ENCODE peak calls at places on chromosomes 1 and 21, in six cellular contexts. A is mammary epithelial cell, T is fibroblast of lung, X is left ventricle myocardium inferior, B is brain microvascular endothelial cell, Y is tibial artery. J is an unnamed sample.

GRCh38 chr1:18661404-18662285 is 31.0 kb downstream of the PAX7 start:
- DNase-seq in B (no peak), T (no peak), X (no peak), Y (no peak), A (no peak), J (no peak)

GRCh38 chr1:84407524-84408318 is 9.4 kb downstream of the DNASE2B start:
- DNase-seq in T (no peak), X (no peak), A (no peak), Y (no peak), B (no peak), J (no peak)

GRCh38 chr1:66258404-66259105 is 275.4 kb upstream of the SGIP1 start:
- DNase-seq in B (no peak), A (no peak), Y (no peak), T (no peak), X (no peak), J (no peak)

GRCh38 chr1:36109041-36109679 is 15.9 kb downstream of the COL8A2 start:
- DNase-seq in Y (no peak), A (peak), T (peak), X (no peak), B (peak), J (peak)

GRCh38 chr1:183622884-183623785 is 12.4 kb downstream of the ARPC5 start:
- DNase-seq in Y (no peak), A (peak), X (peak), B (peak), T (peak), J (peak)

GRCh38 chr1:154213274-154213673 is 7.1 kb upstream of the CFAP141 start:
- DNase-seq in T (peak), B (peak), Y (no peak), X (no peak), A (peak), J (no peak)

GRCh38 chr21:45908536-45909237 is 72.9 kb upstream of the COL6A1 start:
- DNase-seq in Y (no peak), T (no peak), X (no peak), B (no peak), A (no peak), J (no peak)

GRCh38 chr1:167294528-167294927 is 73.8 kb downstream of the POU2F1 start:
- DNase-seq in A (peak), Y (no peak), X (no peak), T (peak), B (no peak), J (no peak)

GRCh38 chr1:178690496-178690895 is 34.5 kb upstream of the RALGPS2 start:
- DNase-seq in T (no peak), X (no peak), B (no peak), Y (no peak), A (no peak), J (no peak)

GRCh38 chr1:2594641-2595131 is 8.1 kb downstream of the PRXL2B start:
- DNase-seq in X (no peak), A (no peak), Y (no peak), B (no peak), T (no peak), J (no peak)

GRCh38 chr1:54551891-54552290 is 3.9 kb downstream of the ACOT11 start:
- DNase-seq in X (no peak), T (no peak), A (no peak), B (no peak), Y (no peak), J (no peak)

GRCh38 chr1:185676969-185677368 is 57.2 kb upstream of the HMCN1 start:
- DNase-seq in X (no peak), Y (no peak), A (no peak), T (no peak), B (no peak), J (no peak)

GRCh38 chr1:79041666-79042065 is 35.1 kb upstream of the ADGRL4 start:
- DNase-seq in Y (no peak), T (peak), X (no peak), B (no peak), A (no peak), J (peak)

GRCh38 chr1:98865796-98866195 is 138.9 kb downstream of the PLPPR5 start:
- DNase-seq in T (no peak), Y (no peak), X (no peak), B (no peak), A (no peak), J (no peak)

GRCh38 chr1:25180996-25181395 is 51.3 kb downstream of the SYF2 start:
- DNase-seq in T (no peak), B (no peak), A (no peak), X (no peak), Y (no peak), J (no peak)

GRCh38 chr1:247487057-247487456 is 29.2 kb upstream of the OR2B11 start:
- DNase-seq in B (peak), A (peak), Y (no peak), X (no peak), T (no peak), J (peak)

GRCh38 chr1:218281285-218281684 is 3.8 kb upstream of the RRP15 start:
- DNase-seq in T (no peak), X (no peak), A (no peak), Y (no peak), B (no peak), J (no peak)

GRCh38 chr21:45276620-45277019 is 11.1 kb downstream of the POFUT2 start:
- DNase-seq in A (no peak), X (no peak), Y (peak), T (no peak), B (no peak), J (no peak)

GRCh38 chr1:240965581-240966091 is 353.7 kb upstream of the GREM2 start:
- DNase-seq in Y (no peak), A (no peak), B (no peak), X (no peak), T (no peak), J (no peak)

GRCh38 chr1:201267481-201268229 is 15.7 kb upstream of the PKP1 start:
- DNase-seq in T (peak), X (no peak), B (peak), A (peak), Y (no peak), J (peak)

GRCh38 chr1:7847599-7847998 is 5.3 kb downstream of the UTS2 start:
- DNase-seq in B (peak), Y (no peak), A (peak), X (no peak), T (peak), J (peak)

GRCh38 chr1:40532844-40533424 is 1.5 kb downstream of the ZNF684 start:
- DNase-seq in A (peak), T (peak), B (peak), Y (no peak), X (no peak), J (peak)

GRCh38 chr1:192824511-192824910 is 15.7 kb downstream of the RGS2 start:
- DNase-seq in A (no peak), Y (no peak), X (no peak), T (peak), B (no peak), J (no peak)

GRCh38 chr1:32073387-32074229 is 869 bp downstream of the TMEM39B start:
- DNase-seq in X (no peak), B (no peak), Y (no peak), A (no peak), T (no peak), J (no peak)

GRCh38 chr1:15168479-15168878 is 14.9 kb downstream of the TMEM51 start:
- DNase-seq in A (peak), T (peak), X (no peak), B (peak), Y (no peak), J (peak)

GRCh38 chr1:185853739-185854138 is 119.5 kb downstream of the HMCN1 start:
- DNase-seq in A (peak), T (peak), B (peak), X (no peak), Y (no peak), J (peak)

GRCh38 chr21:45451771-45452182 is 46.8 kb downstream of the COL18A1 start:
- DNase-seq in X (no peak), T (no peak), A (no peak), B (no peak), Y (no peak), J (no peak)

GRCh38 chr1:25065246-25066238 is 135.5 kb upstream of the RUNX3 start:
- DNase-seq in A (no peak), X (no peak), T (peak), Y (no peak), B (no peak), J (peak)

GRCh38 chr1:59015708-59016107 is 231.9 kb upstream of the JUN start:
- DNase-seq in X (no peak), B (peak), Y (no peak), A (peak), T (peak), J (peak)

GRCh38 chr1:53388963-53389362 is 61.1 kb upstream of the LRP8 start:
- DNase-seq in T (no peak), A (no peak), Y (no peak), B (no peak), X (no peak), J (no peak)

GRCh38 chr1:171740987-171741871 is 636 bp downstream of the VAMP4 start:
- DNase-seq in A (peak), B (peak), Y (peak), X (peak), T (peak), J (peak)

GRCh38 chr21:14814282-14814681 is 250.5 kb downstream of the NRIP1 start:
- DNase-seq in B (no peak), T (no peak), A (no peak), X (no peak), Y (no peak), J (no peak)

GRCh38 chr1:164635784-164636729 is 77.1 kb downstream of the PBX1 start:
- DNase-seq in A (no peak), T (no peak), X (no peak), Y (no peak), B (no peak), J (no peak)

GRCh38 chr1:238176441-238176840 is 285.7 kb upstream of the ZP4 start:
- DNase-seq in A (no peak), X (no peak), B (no peak), Y (no peak), T (peak), J (no peak)

GRCh38 chr1:228109962-228110488 is 926 bp upstream of the MRPL55 start:
- DNase-seq in A (no peak), Y (no peak), X (no peak), T (peak), B (no peak), J (peak)

GRCh38 chr1:212205843-212206242 is 79.4 kb upstream of the PPP2R5A start:
- DNase-seq in X (no peak), T (peak), B (no peak), A (peak), Y (no peak), J (peak)

GRCh38 chr1:150513275-150513885 is 2.2 kb upstream of the FALEC start:
- DNase-seq in B (no peak), Y (no peak), T (no peak), X (no peak), A (peak), J (peak)

GRCh38 chr21:34364921-34365320 is 1.1 kb downstream of the KCNE2 start:
- DNase-seq in A (no peak), X (no peak), T (no peak), Y (no peak), B (no peak), J (no peak)

GRCh38 chr21:34362670-34363069 is 1.1 kb upstream of the KCNE2 start:
- DNase-seq in B (no peak), T (no peak), Y (no peak), A (no peak), X (no peak), J (no peak)

GRCh38 chr21:34360488-34361241 is 3.1 kb upstream of the KCNE2 start:
- DNase-seq in B (no peak), Y (no peak), X (no peak), A (no peak), T (no peak), J (no peak)

GRCh38 chr21:34363733-34364132 is at the start of gene KCNE2:
- DNase-seq in B (no peak), X (no peak), Y (no peak), A (no peak), T (no peak), J (no peak)

GRCh38 chr21:34362136-34362444 is 1.7 kb upstream of the KCNE2 start:
- DNase-seq in Y (no peak), T (no peak), B (no peak), A (no peak), X (no peak), J (no peak)
- TF ChIP-seq CTCF in Y (no peak), T (no peak), B (no peak), A (no peak), X (peak), J (no peak)

GRCh38 chr1:67691712-67692111 is 6.7 kb downstream of the GADD45A start:
- DNase-seq in X (no peak), T (no peak), A (no peak), B (no peak), Y (no peak), J (no peak)
- H3K4me3 ChIP-seq in X (no peak), T (no peak), A (no peak), B (no peak), Y (no peak), J (no peak)

GRCh38 chr1:3721955-3722465 is 30.2 kb upstream of the CCDC27 start:
- DNase-seq in Y (no peak), B (no peak), A (no peak), X (no peak), T (no peak), J (no peak)
- TF ChIP-seq CTCF in Y (no peak), B (no peak), A (no peak), X (no peak), T (no peak), J (no peak)

GRCh38 chr1:166164646-166164994 is 2.2 kb downstream of the FAM78B start:
- DNase-seq in T (no peak), A (no peak), B (no peak), X (no peak), Y (no peak), J (no peak)
- H3K4me3 ChIP-seq in T (no peak), A (no peak), B (no peak), X (peak), Y (no peak), J (no peak)

J was measured in AG10803.